ENCODE peak calls at places on chromosome 12, in ten cellular contexts. Z is C1 segment of cervical spinal cord, C is progenitor cell of endocrine pancreas, G is T-helper 17 cell, N is sigmoid colon, L is NCI-H1105, P is Calu3, O is NCI-H524, F is foreskin fibroblast, I is amniotic stem cell. S is an unnamed sample.
A peak's percentile ranks its signal among the peaks of the same experiment; 100 is the strongest.

GRCh38 chr12:120581998-120582397 is 796 bp upstream of the POP5 start:
- DNase-seq in Z (no peak), C (no peak), G (no peak), N (no peak), L (no peak), P (no peak), O (no peak), F (no peak), I (no peak), S (no peak)

GRCh38 chr12:33330940-33331339 is 108.7 kb downstream of the SYT10 start:
- DNase-seq in Z (no peak), C (no peak), G (no peak), N (no peak), L (peak; percentile 17), P (peak; percentile 19), O (no peak), F (no peak), I (no peak), S (no peak)

GRCh38 chr12:101823891-101824290 is 6.9 kb downstream of the GNPTAB start:
- DNase-seq in Z (no peak), C (no peak), G (peak; percentile 16), N (peak; percentile 65), L (no peak), P (peak; percentile 52), O (peak; percentile 92), F (peak; percentile 30), I (no peak), S (no peak)

GRCh38 chr12:46490635-46491034 is 118.1 kb upstream of the SLC38A2 start:
- DNase-seq in Z (no peak), C (no peak), G (no peak), N (no peak), L (no peak), P (no peak), O (no peak), F (peak; percentile 78), I (no peak), S (no peak)

GRCh38 chr12:102950107-102950949 is 7.1 kb upstream of the ASCL1 start:
- DNase-seq in Z (no peak), C (peak; percentile 54), G (no peak), N (no peak), L (peak; percentile 83), P (no peak), O (peak; percentile 41), F (no peak), I (no peak), S (no peak)

GRCh38 chr12:75728826-75729225 is 217.4 kb upstream of the KRR1 start:
- DNase-seq in Z (no peak), C (no peak), G (no peak), N (no peak), L (no peak), P (no peak), O (no peak), F (no peak), I (no peak), S (no peak)

GRCh38 chr12:82479511-82479910 is 121.2 kb downstream of the METTL25 start:
- DNase-seq in Z (no peak), C (no peak), G (no peak), N (no peak), L (no peak), P (no peak), O (no peak), F (peak; percentile 69), I (no peak), S (no peak)

GRCh38 chr12:112750971-112751370 is 40.6 kb upstream of the RPH3A start:
- DNase-seq in Z (no peak), C (no peak), G (no peak), N (no peak), L (no peak), P (no peak), O (no peak), F (no peak), I (no peak), S (no peak)

GRCh38 chr12:16300706-16301105 is 23.2 kb upstream of the SLC15A5 start:
- DNase-seq in Z (no peak), C (no peak), G (no peak), N (peak; percentile 74), L (no peak), P (no peak), O (no peak), F (no peak), I (no peak), S (no peak)

GRCh38 chr12:48288387-48289268 is 62.1 kb downstream of the ZNF641 start:
- DNase-seq in Z (no peak), C (no peak), G (no peak), N (no peak), L (no peak), P (no peak), O (no peak), F (no peak), I (no peak), S (no peak)

GRCh38 chr12:17976202-17976601 is 113.8 kb downstream of the RERGL start:
- DNase-seq in Z (no peak), C (no peak), G (no peak), N (no peak), L (no peak), P (peak; percentile 31), O (peak; percentile 53), F (no peak), I (no peak), S (no peak)

GRCh38 chr12:47152095-47152494 is 72.3 kb upstream of the AMIGO2 start:
- DNase-seq in Z (no peak), C (no peak), G (no peak), N (no peak), L (no peak), P (no peak), O (no peak), F (no peak), I (no peak), S (no peak)

GRCh38 chr12:122836027-122836921 is 1.0 kb downstream of the HIP1R start:
- DNase-seq in Z (no peak), C (no peak), G (no peak), N (peak; percentile 66), L (peak; percentile 23), P (peak; percentile 60), O (peak; percentile 24), F (peak; percentile 68), I (no peak), S (no peak)

GRCh38 chr12:96334502-96334901 is 65.7 kb downstream of the CDK17 start:
- DNase-seq in Z (no peak), C (no peak), G (no peak), N (no peak), L (no peak), P (no peak), O (no peak), F (no peak), I (no peak), S (no peak)

GRCh38 chr12:124296916-124297351 is 2.0 kb downstream of the RFLNA start:
- DNase-seq in Z (no peak), C (no peak), G (no peak), N (no peak), L (no peak), P (no peak), O (no peak), F (no peak), I (no peak), S (no peak)

GRCh38 chr12:123389560-123390351 is 5.8 kb downstream of the KMT5A start:
- DNase-seq in Z (peak; percentile 24), C (peak; percentile 34), G (peak; percentile 26), N (peak; percentile 68), L (no peak), P (peak; percentile 60), O (no peak), F (peak; percentile 71), I (no peak), S (no peak)

GRCh38 chr12:81468206-81468605 is 290.9 kb downstream of the PPFIA2 start:
- DNase-seq in Z (no peak), C (no peak), G (no peak), N (no peak), L (peak; percentile 16), P (no peak), O (peak; percentile 72), F (peak; percentile 49), I (no peak), S (no peak)

GRCh38 chr12:105812356-105812755 is 326.4 kb downstream of the NUAK1 start:
- DNase-seq in Z (no peak), C (no peak), G (no peak), N (no peak), L (no peak), P (no peak), O (no peak), F (no peak), I (no peak), S (no peak)

GRCh38 chr12:116381744-116382455 is 104.4 kb upstream of the MED13L start:
- DNase-seq in Z (no peak), C (no peak), G (no peak), N (no peak), L (no peak), P (no peak), O (no peak), F (peak; percentile 97), I (peak; percentile 85), S (no peak)

GRCh38 chr12:130754234-130755001 is 38.3 kb upstream of the RIMBP2 start:
- DNase-seq in Z (no peak), C (no peak), G (no peak), N (peak; percentile 13), L (no peak), P (no peak), O (no peak), F (no peak), I (no peak), S (no peak)

GRCh38 chr12:50925920-50926319 is 26.4 kb upstream of the HIGD1C start:
- DNase-seq in Z (no peak), C (no peak), G (no peak), N (no peak), L (no peak), P (no peak), O (no peak), F (no peak), I (no peak), S (no peak)

GRCh38 chr12:124952295-124952694 is 36.6 kb downstream of the DHX37 start:
- DNase-seq in Z (no peak), C (no peak), G (no peak), N (no peak), L (no peak), P (no peak), O (no peak), F (no peak), I (no peak), S (no peak)

GRCh38 chr12:109446-109845 is 42.9 kb downstream of the IQSEC3 start:
- DNase-seq in Z (no peak), C (no peak), G (no peak), N (peak; percentile 24), L (no peak), P (no peak), O (no peak), F (no peak), I (no peak), S (no peak)

GRCh38 chr12:67827820-67828383 is 161.3 kb upstream of the IFNG-AS1 start:
- DNase-seq in Z (no peak), C (no peak), G (no peak), N (peak; percentile 73), L (no peak), P (peak; percentile 45), O (no peak), F (peak; percentile 94), I (peak; percentile 87), S (peak; percentile 65)

GRCh38 chr12:104651812-104652211 is 195.1 kb downstream of the CHST11 start:
- DNase-seq in Z (no peak), C (no peak), G (no peak), N (no peak), L (peak; percentile 67), P (no peak), O (no peak), F (no peak), I (no peak), S (no peak)

GRCh38 chr12:43151406-43152080 is 400.5 kb downstream of the ADAMTS20 start:
- DNase-seq in Z (no peak), C (no peak), G (no peak), N (no peak), L (no peak), P (no peak), O (no peak), F (peak; percentile 90), I (no peak), S (no peak)

GRCh38 chr12:120055231-120055630 is 61.3 kb downstream of the RAB35 start:
- DNase-seq in Z (no peak), C (no peak), G (no peak), N (no peak), L (no peak), P (no peak), O (no peak), F (peak; percentile 58), I (no peak), S (peak; percentile 45)

GRCh38 chr12:132804426-132804861 is 24.2 kb downstream of the GOLGA3 start:
- DNase-seq in Z (no peak), C (no peak), G (no peak), N (no peak), L (no peak), P (peak; percentile 29), O (no peak), F (no peak), I (no peak), S (no peak)

S was measured in keratinocyte.